ENCODE peak calls at places on chromosome 19, in nine cellular contexts. W is fibroblast of mammary gland, U is astrocyte of the cerebellum, R is colonic mucosa, P is upper lobe of left lung, Q is heart left ventricle, E is thyroid gland, J is GM12865, H is endodermal cell. K is an unnamed sample.

GRCh38 chr19:39469567-39469966 is 11.1 kb upstream of the TIMM50 start:
- DNase-seq in W (no peak), U (no peak), R (no peak), P (no peak), Q (no peak), E (no peak), J (no peak), H (no peak), K (no peak)

GRCh38 chr19:38836438-38837303 is 5.1 kb upstream of the ECH1 start:
- DNase-seq in W (no peak), U (no peak), R (no peak), P (no peak), Q (no peak), E (no peak), J (no peak), H (no peak), K (no peak)

GRCh38 chr19:37009871-37010270 is 68.4 kb upstream of the ZNF420 start:
- DNase-seq in W (no peak), U (no peak), R (no peak), P (peak; percentile 69), Q (no peak), E (no peak), J (no peak), H (no peak), K (no peak)

GRCh38 chr19:397321-397720 is 11.6 kb downstream of the C2CD4C start:
- DNase-seq in W (no peak), U (no peak), R (no peak), P (no peak), Q (no peak), E (no peak), J (no peak), H (no peak), K (no peak)

GRCh38 chr19:17340302-17340870 is 3.0 kb downstream of the GTPBP3 start:
- DNase-seq in W (no peak), U (no peak), R (peak; percentile 84), P (peak; percentile 84), Q (no peak), E (no peak), J (peak; percentile 59), H (peak; percentile 91), K (no peak)

GRCh38 chr19:29324717-29325116 is 111.8 kb upstream of the UQCRFS1 start:
- DNase-seq in W (no peak), U (no peak), R (no peak), P (no peak), Q (no peak), E (no peak), J (no peak), H (no peak), K (no peak)

GRCh38 chr19:15107056-15108010 is at the start of gene SYDE1:
- DNase-seq in W (peak; percentile 45), U (peak; percentile 16), R (no peak), P (peak; percentile 82), Q (peak; percentile 65), E (peak; percentile 31), J (no peak), H (peak; percentile 91), K (peak; percentile 72)

GRCh38 chr19:29239220-29239776 is 26.3 kb upstream of the UQCRFS1 start:
- DNase-seq in W (no peak), U (no peak), R (no peak), P (no peak), Q (no peak), E (no peak), J (peak; percentile 21), H (no peak), K (no peak)

GRCh38 chr19:38562096-38562495 is 55.7 kb downstream of the MAP4K1 start:
- DNase-seq in W (no peak), U (no peak), R (no peak), P (no peak), Q (no peak), E (no peak), J (no peak), H (no peak), K (no peak)

GRCh38 chr19:31338069-31338767 is 11.0 kb downstream of the TSHZ3 start:
- DNase-seq in W (peak; percentile 78), U (no peak), R (no peak), P (peak; percentile 14), Q (peak; percentile 69), E (peak; percentile 82), J (no peak), H (peak; percentile 91), K (peak; percentile 75)

DNA sequence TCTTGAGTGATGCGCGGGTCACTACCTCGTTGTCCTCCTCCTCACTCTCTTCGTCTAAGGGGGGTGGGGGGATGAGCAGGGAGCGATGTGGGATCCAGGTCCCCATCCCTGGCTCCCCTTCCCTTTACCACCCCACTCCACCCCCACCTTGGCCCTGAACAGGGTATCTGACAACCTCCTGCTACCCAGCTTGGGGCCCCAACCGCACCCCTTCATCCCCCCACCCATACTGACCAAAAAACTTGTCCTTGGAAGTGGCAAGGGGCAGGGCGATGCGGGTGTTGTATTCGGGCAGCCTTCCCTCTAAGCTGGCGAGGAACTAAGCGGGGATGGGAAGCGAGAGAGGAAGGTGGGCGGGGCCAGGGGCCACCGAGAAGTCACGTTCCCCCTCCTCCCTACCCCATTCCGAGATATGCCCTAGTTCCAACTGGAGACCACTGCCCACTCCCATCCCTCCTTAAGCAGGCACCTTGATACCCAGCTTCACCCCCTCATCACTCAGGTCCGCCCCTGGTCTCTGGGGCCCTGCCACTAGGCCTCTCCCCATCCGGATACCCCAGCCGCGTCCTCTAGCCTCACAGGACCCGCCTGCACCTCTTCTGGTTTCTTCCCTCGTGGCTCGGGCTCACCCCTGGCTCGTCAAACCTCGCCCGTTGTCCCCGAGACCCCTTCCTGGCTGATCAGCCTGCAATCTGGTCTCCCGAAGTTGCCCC is 1.9 kb upstream of the RGL3 start:
- DNase-seq in W (no peak), U (no peak), R (peak; percentile 40), P (no peak), Q (peak; percentile 55), E (peak; percentile 6), J (no peak), H (peak; percentile 81), K (no peak)
- H3K4me3 ChIP-seq in W (peak overlapping the region; percentile 4), U (peak overlapping the region; percentile 11), R (peak overlapping the region; percentile 22), P (peak overlapping the region; percentile 42), Q (peak overlapping the region; percentile 51), E (no peak overlapping the region), J (peak overlapping the region; percentile 10), H (peak overlapping the region; percentile 29), K (no peak overlapping the region)

GRCh38 chr19:3652422-3652821 is 25.8 kb upstream of the CACTIN start:
- DNase-seq in W (no peak), U (no peak), R (no peak), P (peak; percentile 64), Q (no peak), E (no peak), J (no peak), H (no peak), K (no peak)

GRCh38 chr19:3653081-3653795 is 26.6 kb upstream of the CACTIN start:
- DNase-seq in W (no peak), U (no peak), R (no peak), P (peak; percentile 79), Q (no peak), E (no peak), J (no peak), H (no peak), K (no peak)

GRCh38 chr19:3655402-3656072 is 28.9 kb upstream of the CACTIN start:
- DNase-seq in W (peak; percentile 94), U (peak; percentile 61), R (peak; percentile 42), P (peak; percentile 59), Q (peak; percentile 78), E (no peak), J (no peak), H (no peak), K (peak; percentile 74)

GRCh38 chr19:3656073-3656746 is 29.6 kb upstream of the CACTIN start:
- DNase-seq in W (peak; percentile 27), U (no peak), R (no peak), P (peak; percentile 75), Q (no peak), E (no peak), J (no peak), H (no peak), K (no peak)

GRCh38 chr19:3653865-3654513 is 27.4 kb upstream of the CACTIN start:
- DNase-seq in W (no peak), U (no peak), R (no peak), P (no peak), Q (no peak), E (no peak), J (no peak), H (peak; percentile 74), K (no peak)
- TF ChIP-seq CTCF in W (no peak), U (no peak), R (no peak), P (no peak), Q (no peak), E (no peak), J (no peak), H (peak; percentile 56), K (no peak)

GRCh38 chr19:13929340-13929739 is 8.9 kb downstream of the PODNL1 start:
- DNase-seq in W (no peak), U (no peak), R (no peak), P (peak; percentile 78), Q (no peak), E (no peak), J (no peak), H (no peak), K (no peak)

GRCh38 chr19:13930402-13930801 is 7.8 kb downstream of the PODNL1 start:
- DNase-seq in W (no peak), U (no peak), R (no peak), P (peak; percentile 65), Q (no peak), E (no peak), J (no peak), H (no peak), K (no peak)

GRCh38 chr19:13932911-13933393 is 5.3 kb downstream of the PODNL1 start:
- DNase-seq in W (no peak), U (no peak), R (no peak), P (peak; percentile 81), Q (no peak), E (no peak), J (no peak), H (no peak), K (no peak)

GRCh38 chr19:13931582-13932378 is 6.4 kb downstream of the PODNL1 start:
- DNase-seq in W (no peak), U (no peak), R (no peak), P (peak; percentile 73), Q (no peak), E (no peak), J (no peak), H (no peak), K (no peak)

GRCh38 chr19:13929956-13930355 is 8.3 kb downstream of the PODNL1 start:
- DNase-seq in W (no peak), U (no peak), R (no peak), P (peak; percentile 65), Q (no peak), E (no peak), J (no peak), H (no peak), K (no peak)
- H3K4me3 ChIP-seq in W (no peak overlapping the region), U (no peak overlapping the region), R (no peak overlapping the region), P (no peak overlapping the region), Q (no peak overlapping the region), E (no peak overlapping the region), J (no peak overlapping the region), H (no peak overlapping the region), K (no peak overlapping the region)

DNA sequence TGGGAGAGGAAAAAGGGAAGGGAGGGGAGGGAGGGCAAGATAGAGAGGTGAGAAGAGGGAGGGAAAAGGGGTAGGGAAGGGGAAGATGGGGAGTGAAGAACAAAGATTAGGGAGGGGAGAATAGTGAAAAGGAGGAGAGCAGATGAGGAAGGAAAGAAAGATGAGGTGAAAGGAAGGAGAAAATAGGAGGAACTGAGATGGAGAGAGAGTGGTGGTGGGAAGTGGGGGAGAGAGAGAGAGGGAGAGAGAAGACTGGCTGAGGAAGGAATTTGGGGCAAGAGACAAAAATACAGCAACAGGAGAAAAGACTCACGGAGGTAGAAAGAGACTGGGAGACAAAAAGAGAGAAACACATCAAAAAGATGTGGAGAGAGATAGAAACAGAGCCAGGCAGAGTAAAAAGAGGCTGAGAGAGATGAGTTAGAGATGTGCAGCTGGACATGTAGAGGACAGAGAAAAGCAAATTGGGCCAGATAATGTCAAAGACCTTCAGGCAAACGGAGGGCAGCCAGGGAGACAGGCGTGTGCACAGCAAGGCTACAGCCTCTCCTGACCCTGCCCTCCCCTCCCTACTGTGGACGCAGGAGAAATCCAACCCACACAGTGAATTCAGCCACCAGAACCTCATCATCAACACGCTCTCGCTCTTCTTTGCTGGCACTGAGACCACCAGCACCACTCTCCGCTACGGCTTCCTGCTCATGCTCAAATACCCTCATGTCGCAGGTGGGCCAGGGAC is 49.4 kb upstream of the CYP2B6 start:
- DNase-seq in W (no peak), U (no peak), R (no peak), P (no peak), Q (no peak), E (no peak), J (no peak), H (no peak), K (no peak)
- TF ChIP-seq CTCF in W (no peak), U (no peak), R (no peak), P (no peak), Q (no peak), E (no peak), J (no peak), H (no peak), K (no peak)